ENCODE peak calls at places on chromosomes 4 and X, in four cellular contexts. A, Z, M and Y are unnamed samples.
A peak's percentile ranks its signal among the peaks of the same experiment; 100 is the strongest.

GRCh38 chr4:7074423-7074822 is 6.6 kb upstream of the GRPEL1 start:
- DNase-seq in A (no peak), Z (no peak), M (no peak), Y (no peak)

GRCh38 chr4:125388653-125389052 is 73.9 kb downstream of the FAT4 start:
- DNase-seq in A (no peak), Z (no peak), M (no peak), Y (no peak)

GRCh38 chr4:174377613-174378012 is 93.9 kb downstream of the CEP44 start:
- DNase-seq in A (no peak), Z (no peak), M (peak; percentile 30), Y (no peak)

GRCh38 chr4:6920174-6920573 is 10.5 kb downstream of the TBC1D14 start:
- DNase-seq in A (no peak), Z (no peak), M (no peak), Y (no peak)

GRCh38 chr4:156322592-156322991 is 368.9 kb upstream of the CTSO start:
- DNase-seq in A (no peak), Z (no peak), M (no peak), Y (no peak)

GRCh38 chrX:19839770-19840254 is 47.6 kb downstream of the SH3KBP1 start:
- DNase-seq in A (peak; percentile 64), Z (no peak), M (no peak), Y (no peak)

GRCh38 chr4:113901994-113902787 is 77.3 kb downstream of the ARSJ start:
- DNase-seq in A (no peak), Z (no peak), M (peak; percentile 34), Y (no peak)

GRCh38 chr4:128279624-128280225 is 7.9 kb downstream of the PGRMC2 start:
- DNase-seq in A (no peak), Z (no peak), M (no peak), Y (no peak)

GRCh38 chr4:138736362-138736761 is 279.2 kb upstream of the NOCT start:
- DNase-seq in A (no peak), Z (no peak), M (no peak), Y (no peak)

GRCh38 chr4:7398104-7398423 is 36.7 kb downstream of the PSAPL1 start:
- DNase-seq in A (no peak), Z (no peak), M (no peak), Y (no peak)

GRCh38 chr4:22237155-22237751 is 278.6 kb downstream of the ADGRA3 start:
- DNase-seq in A (no peak), Z (peak; percentile 18), M (peak; percentile 15), Y (no peak)

GRCh38 chr4:2465032-2465431 is 3.9 kb upstream of the RNF4 start:
- DNase-seq in A (no peak), Z (no peak), M (no peak), Y (no peak)
- TF ChIP-seq CHD4 in A (no peak), Z (no peak), M (no peak), Y (no peak)

GRCh38 chrX:9315086-9315485 is 149.8 kb upstream of the TBL1X start:
- DNase-seq in A (no peak), Z (no peak), M (no peak), Y (no peak)
- TF ChIP-seq CHD2 in A (no peak), Z (no peak), M (no peak), Y (no peak)

GRCh38 chr4:118180776-118181175 is 146.5 kb downstream of the NDST3 start:
- DNase-seq in A (no peak), Z (no peak), M (no peak), Y (no peak)
- TF ChIP-seq CHD4 in A (no peak), Z (no peak), M (no peak), Y (no peak)

DNA sequence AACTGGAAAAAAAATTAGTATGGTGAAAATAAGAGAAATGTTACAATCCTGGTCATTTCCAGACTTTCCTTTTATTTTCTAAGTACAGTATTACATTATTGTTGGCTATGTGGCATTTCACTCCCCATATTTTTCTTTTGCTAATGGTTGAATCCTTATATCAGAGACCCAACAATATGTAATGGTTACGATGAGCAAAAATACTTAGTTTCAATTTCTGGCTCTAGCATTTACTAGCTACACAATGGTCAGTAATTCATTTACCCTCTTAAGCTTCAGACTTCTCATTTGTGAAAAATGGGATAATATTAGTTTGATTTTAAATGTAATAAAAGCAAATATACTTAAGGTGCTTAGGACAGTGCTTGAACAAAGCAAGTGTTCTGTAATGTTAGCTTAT is 942.9 kb upstream of the PABPC4L start:
- DNase-seq in A (no peak), Z (no peak), M (no peak), Y (no peak)
- TF ChIP-seq CHD2 in A (no peak), Z (no peak), M (no peak), Y (no peak)